ENCODE peak calls at places on chromosomes 13 and 19, in nine cellular contexts. G is activated naive CD8-positive, alpha-beta T cell treated with anti-CD3 and anti-CD28 coated beads for 36 hours; P is activated CD4-positive, CD25-positive, alpha-beta regulatory T cell treated with anti-CD3 and anti-CD28 coated beads, Interleukin-2, amount 50 U/mL, for 16 hours; T is lower leg skin; V is endothelial cell; L is activated CD4-positive, alpha-beta T cell treated with anti-CD3 and anti-CD28 coated beads, Interleukin-2, amount 50 U/mL, for 48 hours; R is fibroblast of gingiva; H is COLO829; K is left lung. M is an unnamed sample.

GRCh38 chr13:111399776-111400505 is 79.5 kb downstream of the TEX29 start:
- DNase-seq in T (no peak), L (no peak), G (no peak), V (no peak), R (no peak), H (no peak), P (no peak), K (peak; percentile 31), M (no peak)

GRCh38 chr19:47729468-47729798 is 15.9 kb upstream of the NOP53 start:
- DNase-seq in H (no peak), P (no peak), V (peak; percentile 36), T (peak; percentile 60), L (peak; percentile 43), K (peak; percentile 85), G (peak; percentile 30), R (peak; percentile 72), M (peak; percentile 69)

GRCh38 chr13:114282143-114282685 is 813 bp downstream of the UPF3A start:
- DNase-seq in H (peak; percentile 35), K (peak; percentile 90), R (peak; percentile 11), T (peak; percentile 24), V (peak; percentile 42), P (no peak), L (peak; percentile 51), G (peak; percentile 48), M (peak; percentile 20)

GRCh38 chr19:5711713-5712161 is 8.2 kb downstream of the LONP1 start:
- DNase-seq in R (no peak), G (no peak), V (no peak), H (no peak), T (no peak), P (no peak), K (peak; percentile 68), L (no peak), M (no peak)

GRCh38 chr13:113851480-113851803 is 12.4 kb downstream of the GAS6 start:
- DNase-seq in P (no peak), G (no peak), V (no peak), L (no peak), T (no peak), K (no peak), H (no peak), R (no peak), M (no peak)

GRCh38 chr19:11296264-11296663 is 304 bp downstream of the TSPAN16 start:
- DNase-seq in K (peak; percentile 5), T (no peak), P (no peak), H (no peak), V (no peak), R (peak; percentile 24), G (no peak), L (no peak), M (no peak)

GRCh38 chr19:56404705-56405056 is 549 bp downstream of the ZNF583 start:
- DNase-seq in R (no peak), T (no peak), L (no peak), K (no peak), P (no peak), V (no peak), G (no peak), H (no peak), M (no peak)

GRCh38 chr13:99046851-99047250 is 69.0 kb upstream of the DOCK9 start:
- DNase-seq in H (no peak), P (no peak), G (no peak), R (no peak), K (no peak), L (no peak), T (no peak), V (no peak), M (no peak)

GRCh38 chr19:12884926-12885748 is 1.9 kb downstream of the KLF1 start:
- DNase-seq in K (peak; percentile 97), V (peak; percentile 77), T (peak; percentile 70), L (peak; percentile 96), P (peak; percentile 73), R (peak; percentile 21), H (no peak), G (peak; percentile 96), M (no peak)

GRCh38 chr13:50715402-50716146 is 127.9 kb downstream of the DLEU7 start:
- DNase-seq in P (no peak), R (no peak), G (no peak), L (no peak), T (peak; percentile 34), K (peak; percentile 90), H (no peak), V (no peak), M (no peak)

GRCh38 chr19:55118401-55118991 is 1.1 kb upstream of the PPP1R12C start:
- DNase-seq in K (no peak), V (peak; percentile 65), T (peak; percentile 55), L (peak; percentile 59), R (peak; percentile 15), G (no peak), P (no peak), H (no peak), M (no peak)

GRCh38 chr19:48815870-48816501 is 5.2 kb upstream of the BCAT2 start:
- DNase-seq in T (no peak), K (no peak), G (no peak), L (no peak), P (no peak), H (no peak), R (peak; percentile 21), V (no peak), M (no peak)

GRCh38 chr13:34376483-34376882 is 558.5 kb downstream of the RFC3 start:
- DNase-seq in V (no peak), P (no peak), T (no peak), R (no peak), L (no peak), H (no peak), G (no peak), K (no peak), M (no peak)

GRCh38 chr19:8224394-8225145 is 15.4 kb downstream of the CERS4 start:
- DNase-seq in T (peak; percentile 72), L (no peak), G (no peak), R (no peak), H (no peak), V (no peak), P (no peak), K (no peak), M (no peak)

GRCh38 chr13:95050800-95051620 is 250.2 kb downstream of the ABCC4 start:
- DNase-seq in T (no peak), P (no peak), G (no peak), L (peak; percentile 20), V (no peak), R (no peak), K (no peak), H (no peak), M (no peak)

GRCh38 chr19:12792048-12792852 is 964 bp downstream of the JUNB start:
- DNase-seq in K (peak; percentile 95), T (peak; percentile 61), V (peak; percentile 53), G (peak; percentile 85), R (peak; percentile 55), L (peak; percentile 76), H (no peak), P (peak; percentile 64), M (no peak)

GRCh38 chr19:48656840-48657474 is 11.0 kb upstream of the CA11 start:
- DNase-seq in H (no peak), V (no peak), L (no peak), K (no peak), R (peak; percentile 84), P (no peak), T (peak; percentile 34), G (no peak), M (peak; percentile 77)

GRCh38 chr19:48718711-48719231 is 754 bp downstream of the MAMSTR start:
- DNase-seq in P (no peak), L (no peak), G (no peak), R (no peak), V (no peak), K (no peak), T (no peak), H (no peak), M (no peak)

GRCh38 chr13:70732611-70733010 is 624.4 kb upstream of the KLHL1 start:
- DNase-seq in P (no peak), T (no peak), R (no peak), V (no peak), K (no peak), L (no peak), H (no peak), G (no peak), M (no peak)

GRCh38 chr19:2422951-2423880 is 4.2 kb downstream of the TIMM13 start:
- DNase-seq in R (no peak), H (no peak), K (peak; percentile 55), P (no peak), L (no peak), T (no peak), V (no peak), G (no peak), M (no peak)

GRCh38 chr13:19153782-19154450 is 27.7 kb downstream of the TUBA3C start:
- DNase-seq in V (no peak), K (no peak), R (no peak), T (no peak), H (peak; percentile 6), G (peak; percentile 18), L (peak; percentile 26), P (no peak), M (no peak)

GRCh38 chr19:47221080-47221841 is 9.7 kb downstream of the BBC3 start:
- DNase-seq in P (no peak), R (no peak), H (no peak), V (no peak), G (no peak), T (no peak), K (no peak), L (no peak), M (no peak)

GRCh38 chr13:20190481-20191310 is 2.0 kb downstream of the GJB2 start:
- DNase-seq in L (no peak), H (no peak), K (no peak), V (no peak), G (no peak), T (no peak), P (no peak), R (no peak), M (no peak)

GRCh38 chr19:6801397-6802086 is 29.0 kb downstream of the VAV1 start:
- DNase-seq in P (peak; percentile 62), G (peak; percentile 84), H (no peak), K (peak; percentile 92), V (no peak), R (no peak), T (peak; percentile 28), L (peak; percentile 88), M (no peak)

GRCh38 chr19:12938536-12939291 is at the start of gene CALR:
- DNase-seq in P (no peak), T (no peak), K (no peak), H (no peak), L (no peak), V (no peak), G (no peak), R (peak; percentile 29), M (no peak)

GRCh38 chr19:40908981-40909380 is 26.9 kb upstream of the CYP2A7 start:
- DNase-seq in L (no peak), V (peak; percentile 50), H (peak; percentile 19), P (no peak), K (no peak), R (no peak), T (no peak), G (no peak), M (no peak)

GRCh38 chr19:45423033-45423588 is 606 bp downstream of the ERCC1 start:
- DNase-seq in V (no peak), G (no peak), L (no peak), R (no peak), K (no peak), H (no peak), T (peak; percentile 92), P (no peak), M (no peak)

GRCh38 chr13:111216166-111216960 is 101.3 kb downstream of the ARHGEF7 start:
- DNase-seq in G (peak; percentile 47), H (no peak), P (no peak), L (peak; percentile 48), V (no peak), R (no peak), K (no peak), T (no peak), M (no peak)

GRCh38 chr19:27672309-27673047 is 1540.5 kb downstream of the UQCRFS1 start:
- DNase-seq in R (no peak), T (no peak), V (no peak), L (no peak), G (no peak), K (no peak), H (no peak), P (no peak), M (no peak)

GRCh38 chr19:40754611-40755247 is 3.7 kb downstream of the SNRPA start:
- DNase-seq in P (peak; percentile 16), L (peak; percentile 87), K (no peak), G (peak; percentile 66), V (no peak), R (no peak), H (no peak), T (no peak), M (no peak)

GRCh38 chr13:92807343-92807742 is 419.3 kb upstream of the GPC6 start:
- DNase-seq in T (no peak), H (no peak), R (peak; percentile 79), G (no peak), P (no peak), K (no peak), V (no peak), L (no peak), M (no peak)

M was measured in BJ.